ENCODE peak calls at places on chromosomes 1 and 21, in five cellular contexts. M is IMR-90, Y is pancreas, S is psoas muscle, B is GM23248. A is an unnamed sample.

GRCh38 chr1:86649618-86650017 is 54.8 kb upstream of the SH3GLB1 start:
- DNase-seq in M (no peak), Y (peak; percentile 8), S (peak; percentile 45), B (no peak), A (no peak)

GRCh38 chr1:85208488-85208887 is 7.7 kb upstream of the SYDE2 start:
- DNase-seq in M (no peak), Y (no peak), S (no peak), B (no peak), A (no peak)

GRCh38 chr21:17402885-17403477 is 109.9 kb upstream of the CXADR start:
- DNase-seq in M (peak; percentile 4), Y (no peak), S (no peak), B (peak; percentile 53), A (no peak)

GRCh38 chr1:227892930-227893695 is 54.6 kb downstream of the WNT9A start:
- DNase-seq in M (no peak), Y (peak; percentile 40), S (peak; percentile 41), B (no peak), A (no peak)

GRCh38 chr1:177053648-177054047 is 110.9 kb downstream of the ASTN1 start:
- DNase-seq in M (no peak), Y (no peak), S (no peak), B (no peak), A (no peak)

GRCh38 chr1:58060548-58061170 is 485.9 kb downstream of the OMA1 start:
- DNase-seq in M (no peak), Y (no peak), S (no peak), B (no peak), A (no peak)

GRCh38 chr1:111754964-111755320 is 759 bp upstream of the DDX20 start:
- DNase-seq in M (peak; percentile 39), Y (no peak), S (peak; percentile 73), B (peak; percentile 73), A (no peak)

GRCh38 chr1:225544283-225544682 is 108.6 kb downstream of the ENAH start:
- DNase-seq in M (no peak), Y (no peak), S (no peak), B (no peak), A (no peak)

GRCh38 chr1:241707442-241707841 is 55.4 kb downstream of the WDR64 start:
- DNase-seq in M (no peak), Y (no peak), S (no peak), B (no peak), A (no peak)

GRCh38 chr1:162822391-162823200 is 32.1 kb downstream of the HSD17B7 start:
- DNase-seq in M (no peak), Y (peak; percentile 56), S (no peak), B (peak; percentile 34), A (no peak)

GRCh38 chr21:14273736-14274538 is 58.0 kb downstream of the RBM11 start:
- DNase-seq in M (no peak), Y (peak; percentile 83), S (peak; percentile 70), B (no peak), A (peak; percentile 65)

GRCh38 chr1:32180186-32181060 is 948 bp downstream of the TXLNA start:
- DNase-seq in M (peak; percentile 59), Y (peak; percentile 83), S (peak; percentile 81), B (peak; percentile 79), A (peak; percentile 53)

GRCh38 chr1:234628099-234628498 is 18.1 kb upstream of the IRF2BP2 start:
- DNase-seq in M (peak; percentile 90), Y (no peak), S (no peak), B (peak; percentile 94), A (no peak)

GRCh38 chr1:150610576-150610975 is 18.8 kb downstream of the ENSA start:
- DNase-seq in M (no peak), Y (no peak), S (no peak), B (no peak), A (no peak)

GRCh38 chr1:147565189-147565980 is 24.1 kb downstream of the BCL9 start:
- DNase-seq in M (no peak), Y (no peak), S (no peak), B (peak; percentile 40), A (no peak)
- H3K4me1 ChIP-seq in M (peaks cover 1% of the 10 kb centered on the region), Y (peaks cover 7% of the 10 kb centered on the region), S (no peaks in the 10 kb centered on the region), B (no peaks in the 10 kb centered on the region), A (peaks cover 23% of the 10 kb centered on the region)

GRCh38 chr1:115456441-115456961 is 118.5 kb upstream of the NGF start:
- DNase-seq in M (peak; percentile 67), Y (no peak), S (peak; percentile 77), B (peak; percentile 85), A (no peak)

GRCh38 chr1:115453666-115454065 is 115.6 kb upstream of the NGF start:
- DNase-seq in M (peak; percentile 37), Y (no peak), S (no peak), B (peak; percentile 56), A (no peak)

GRCh38 chr1:115452600-115453329 is 114.7 kb upstream of the NGF start:
- DNase-seq in M (peak; percentile 51), Y (no peak), S (no peak), B (peak; percentile 52), A (no peak)

GRCh38 chr1:115457295-115457694 is 119.2 kb upstream of the NGF start:
- DNase-seq in M (no peak), Y (no peak), S (no peak), B (no peak), A (no peak)

GRCh38 chr1:115454835-115455511 is 116.9 kb upstream of the NGF start:
- DNase-seq in M (peak; percentile 81), Y (no peak), S (no peak), B (peak; percentile 81), A (peak; percentile 69)
- H3K27ac ChIP-seq in M (no peak overlapping the region), Y (no peak overlapping the region), S (no peak overlapping the region), B (peak overlapping the region; percentile 75), A (no peak overlapping the region)

DNA sequence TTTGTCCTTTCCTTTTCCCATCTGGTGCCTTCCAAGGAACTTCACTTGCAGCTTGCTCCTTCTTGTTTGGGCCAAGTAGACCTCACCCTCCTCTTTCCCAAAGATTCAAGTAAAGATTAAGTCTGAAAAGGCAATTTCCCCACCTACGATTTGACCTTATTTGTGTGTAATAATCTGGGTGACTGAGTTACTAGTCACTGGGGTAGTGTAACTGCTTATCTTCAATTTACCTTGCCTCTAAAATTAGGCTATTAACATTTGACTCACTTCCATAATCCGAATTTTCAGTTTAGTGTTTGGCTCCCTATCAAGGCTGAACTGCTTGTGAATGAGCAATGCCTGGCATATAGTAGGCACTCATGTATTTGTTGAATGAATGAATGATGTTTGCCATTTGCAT is 59.6 kb downstream of the PLA2G4A start:
- DNase-seq in M (no peak), Y (no peak), S (no peak), B (peak; percentile 49), A (no peak)
- H3K4me3 ChIP-seq in M (no peak overlapping the region), Y (no peak overlapping the region), S (no peak overlapping the region), B (no peak overlapping the region), A (no peak overlapping the region)

GRCh38 chr1:38829368-38829767 is 30.2 kb downstream of the RRAGC start:
- DNase-seq in M (peak; percentile 8), Y (no peak), S (no peak), B (no peak), A (no peak)

GRCh38 chr1:38835230-38835827 is 24.2 kb downstream of the RRAGC start:
- DNase-seq in M (peak; percentile 87), Y (no peak), S (no peak), B (peak; percentile 85), A (no peak)

GRCh38 chr1:38834221-38834782 is 25.3 kb downstream of the RRAGC start:
- DNase-seq in M (peak; percentile 28), Y (no peak), S (no peak), B (no peak), A (no peak)

GRCh38 chr1:38833146-38833545 is 26.4 kb downstream of the RRAGC start:
- DNase-seq in M (no peak), Y (no peak), S (no peak), B (no peak), A (no peak)

DNA sequence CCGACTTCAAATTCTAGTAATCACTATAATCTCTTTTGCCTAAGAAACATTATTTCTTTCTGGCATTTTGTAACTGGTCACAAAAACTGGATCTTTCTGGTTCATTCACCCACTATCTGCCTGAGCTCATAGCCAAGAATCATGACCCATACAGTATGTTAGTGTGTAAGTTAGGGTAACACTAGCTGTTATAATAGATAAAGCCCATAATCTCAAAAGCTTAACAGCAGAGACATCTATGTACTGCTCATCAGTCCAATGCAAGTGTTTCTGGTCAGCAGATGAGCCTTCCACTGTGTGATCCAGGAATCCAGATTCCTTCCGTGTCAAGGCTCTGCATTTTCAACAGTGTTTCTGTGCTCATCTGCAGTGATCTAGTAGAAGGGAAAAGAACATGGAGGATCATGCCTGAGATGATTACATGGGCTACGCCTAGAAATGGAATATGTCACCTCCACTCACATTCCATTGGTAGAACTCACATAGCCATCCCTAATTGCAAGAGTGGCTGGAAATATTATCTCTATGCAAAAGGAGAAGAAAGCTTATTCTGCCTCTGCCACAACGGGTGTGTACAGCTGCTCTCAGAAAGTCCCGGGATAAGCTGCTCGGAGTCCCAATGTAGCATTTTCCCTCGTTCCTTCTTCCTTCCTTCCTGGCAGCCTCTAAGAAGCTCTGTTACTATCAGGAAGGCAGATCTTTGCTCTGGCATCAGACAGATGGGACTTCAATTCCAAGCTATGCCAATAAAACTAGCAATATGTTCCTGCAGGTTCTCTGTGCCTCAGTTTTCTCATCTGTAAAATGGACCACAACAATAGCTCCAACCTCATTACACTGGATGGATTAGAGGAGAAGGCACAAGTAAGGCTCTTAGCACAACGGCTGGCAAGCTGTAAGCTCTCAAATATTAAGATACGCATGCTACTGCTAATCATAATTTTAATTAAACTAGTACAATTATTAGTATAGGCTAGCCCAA is 27.5 kb downstream of the RRAGC start:
- DNase-seq in M (no peak), Y (no peak), S (no peak), B (peak; percentile 30), A (no peak)
- H3K4me1 ChIP-seq in M (peaks cover 4% of the 10 kb centered on the region), Y (no peaks in the 10 kb centered on the region), S (no peaks in the 10 kb centered on the region), B (no peaks in the 10 kb centered on the region), A (no peaks in the 10 kb centered on the region)

DNA sequence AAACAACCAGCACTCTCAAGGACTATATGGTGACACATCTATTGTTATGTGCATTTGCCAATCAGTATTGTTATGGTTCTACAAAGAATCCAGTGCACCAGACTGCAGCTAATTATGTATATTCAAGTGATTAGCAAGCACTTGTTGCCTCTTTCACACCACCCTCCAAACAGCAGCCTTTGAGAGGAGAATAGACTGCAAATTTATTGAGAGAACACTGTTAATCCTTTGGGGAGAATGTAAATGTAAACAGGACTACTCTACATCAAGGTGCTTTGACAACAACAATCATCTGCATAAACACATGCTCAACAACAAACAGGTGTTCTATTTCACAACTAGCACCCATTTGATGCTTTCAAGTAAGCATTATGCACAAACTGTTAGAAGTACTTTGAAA is 117.4 kb downstream of the AKT3 start:
- DNase-seq in M (no peak), Y (no peak), S (no peak), B (no peak), A (no peak)
- H3K27ac ChIP-seq in M (no peak overlapping the region), Y (no peak overlapping the region), S (no peak overlapping the region), B (no peak overlapping the region), A (no peak overlapping the region)

GRCh38 chr1:17439250-17440073 is at the start of gene RCC2:
- DNase-seq in M (peak; percentile 80), Y (peak; percentile 72), S (peak; percentile 82), B (peak; percentile 90), A (peak; percentile 72)

GRCh38 chr1:17441265-17441992 is 2.0 kb upstream of the RCC2 start:
- DNase-seq in M (peak; percentile 64), Y (peak; percentile 9), S (no peak), B (peak; percentile 64), A (no peak)

GRCh38 chr1:17440074-17440826 is 773 bp upstream of the RCC2 start:
- DNase-seq in M (no peak), Y (peak; percentile 20), S (no peak), B (peak; percentile 8), A (no peak)

GRCh38 chr1:17441993-17442357 is 2.5 kb upstream of the RCC2 start:
- DNase-seq in M (no peak), Y (no peak), S (no peak), B (no peak), A (no peak)

GRCh38 chr1:17440827-17441168 is 1.3 kb upstream of the RCC2 start:
- DNase-seq in M (no peak), Y (no peak), S (no peak), B (no peak), A (no peak)
- H3K4me3 ChIP-seq in M (no peak overlapping the region), Y (no peak overlapping the region), S (no peak overlapping the region), B (peak overlapping the region; percentile 99), A (no peak overlapping the region)